ENCODE peak calls at places on chromosomes 1 and 21, in five cellular contexts. One of them, this sample, is unnamed.
A peak's percentile ranks its signal among the peaks of the same experiment; 100 is the strongest.

GRCh38 chr21:42366292-42367010 is at the start of gene TFF1:
- DNase-seq in transverse colon: peak; percentile 66
- DNase-seq in stimulated activated CD8-positive, alpha-beta memory T cell treated with anti-CD3 and anti-CD28 coated beads, Interleukin-4, amount 100 ng/mL, for 4 hours: no peak
- DNase-seq in posterior cingulate gyrus: no peak
- DNase-seq in LoVo: peak; percentile 43
- DNase-seq in this sample: peak; percentile 58

GRCh38 chr1:30788580-30789387 is 31.2 kb upstream of the LAPTM5 start:
- DNase-seq in posterior cingulate gyrus: peak; percentile 83
- DNase-seq in transverse colon: no peak
- DNase-seq in stimulated activated CD8-positive, alpha-beta memory T cell treated with anti-CD3 and anti-CD28 coated beads, Interleukin-4, amount 100 ng/mL, for 4 hours: no peak
- DNase-seq in LoVo: no peak
- DNase-seq in this sample: no peak

GRCh38 chr1:24996983-24997893 is 67.2 kb upstream of the RUNX3 start:
- DNase-seq in transverse colon: no peak
- DNase-seq in posterior cingulate gyrus: peak; percentile 57
- DNase-seq in LoVo: no peak
- DNase-seq in stimulated activated CD8-positive, alpha-beta memory T cell treated with anti-CD3 and anti-CD28 coated beads, Interleukin-4, amount 100 ng/mL, for 4 hours: no peak
- DNase-seq in this sample: no peak

GRCh38 chr21:34499116-34499515 is 12.9 kb downstream of the KCNE1 start:
- DNase-seq in stimulated activated CD8-positive, alpha-beta memory T cell treated with anti-CD3 and anti-CD28 coated beads, Interleukin-4, amount 100 ng/mL, for 4 hours: no peak
- DNase-seq in posterior cingulate gyrus: no peak
- DNase-seq in LoVo: no peak
- DNase-seq in transverse colon: no peak
- DNase-seq in this sample: no peak

GRCh38 chr1:207021139-207021861 is 11.3 kb downstream of the C1orf116 start:
- DNase-seq in stimulated activated CD8-positive, alpha-beta memory T cell treated with anti-CD3 and anti-CD28 coated beads, Interleukin-4, amount 100 ng/mL, for 4 hours: no peak
- DNase-seq in transverse colon: no peak
- DNase-seq in LoVo: no peak
- DNase-seq in posterior cingulate gyrus: no peak
- DNase-seq in this sample: no peak

GRCh38 chr1:161843156-161843555 is 77.0 kb downstream of the ATF6 start:
- DNase-seq in LoVo: no peak
- DNase-seq in posterior cingulate gyrus: no peak
- DNase-seq in stimulated activated CD8-positive, alpha-beta memory T cell treated with anti-CD3 and anti-CD28 coated beads, Interleukin-4, amount 100 ng/mL, for 4 hours: no peak
- DNase-seq in transverse colon: no peak
- DNase-seq in this sample: no peak

GRCh38 chr1:6969106-6969505 is 183.9 kb downstream of the CAMTA1 start:
- DNase-seq in transverse colon: no peak
- DNase-seq in posterior cingulate gyrus: no peak
- DNase-seq in LoVo: no peak
- DNase-seq in stimulated activated CD8-positive, alpha-beta memory T cell treated with anti-CD3 and anti-CD28 coated beads, Interleukin-4, amount 100 ng/mL, for 4 hours: no peak
- DNase-seq in this sample: no peak

GRCh38 chr1:82962658-82963057 is 1036.3 kb downstream of the TTLL7 start:
- DNase-seq in LoVo: no peak
- DNase-seq in transverse colon: no peak
- DNase-seq in posterior cingulate gyrus: no peak
- DNase-seq in stimulated activated CD8-positive, alpha-beta memory T cell treated with anti-CD3 and anti-CD28 coated beads, Interleukin-4, amount 100 ng/mL, for 4 hours: no peak
- DNase-seq in this sample: no peak

GRCh38 chr21:30714436-30714835 is 4.1 kb downstream of the KRTAP21-3 start:
- DNase-seq in posterior cingulate gyrus: no peak
- DNase-seq in LoVo: no peak
- DNase-seq in stimulated activated CD8-positive, alpha-beta memory T cell treated with anti-CD3 and anti-CD28 coated beads, Interleukin-4, amount 100 ng/mL, for 4 hours: no peak
- DNase-seq in transverse colon: no peak
- DNase-seq in this sample: peak; percentile 70

GRCh38 chr1:220426989-220427388 is 100.9 kb upstream of the MARK1 start:
- DNase-seq in transverse colon: no peak
- DNase-seq in LoVo: no peak
- DNase-seq in stimulated activated CD8-positive, alpha-beta memory T cell treated with anti-CD3 and anti-CD28 coated beads, Interleukin-4, amount 100 ng/mL, for 4 hours: no peak
- DNase-seq in posterior cingulate gyrus: no peak
- DNase-seq in this sample: no peak

GRCh38 chr1:50289495-50289894 is 133.7 kb downstream of the DMRTA2 start:
- DNase-seq in posterior cingulate gyrus: no peak
- DNase-seq in transverse colon: no peak
- DNase-seq in LoVo: no peak
- DNase-seq in stimulated activated CD8-positive, alpha-beta memory T cell treated with anti-CD3 and anti-CD28 coated beads, Interleukin-4, amount 100 ng/mL, for 4 hours: no peak
- DNase-seq in this sample: no peak

GRCh38 chr1:3865606-3866160 is 8.4 kb downstream of the DFFB start:
- DNase-seq in LoVo: no peak
- DNase-seq in transverse colon: no peak
- DNase-seq in posterior cingulate gyrus: no peak
- DNase-seq in stimulated activated CD8-positive, alpha-beta memory T cell treated with anti-CD3 and anti-CD28 coated beads, Interleukin-4, amount 100 ng/mL, for 4 hours: no peak
- DNase-seq in this sample: no peak

This sample was measured in SJSA1.